ENCODE peak calls at places on chromosome 17, in five cellular contexts. Z is Caco-2, L is H1, H is A673, O is heart left ventricle. A is an unnamed sample. For H3K4me1, the result is how much of the 10 kb centered on the place peaks cover.

GRCh38 chr17:5618511-5618910 is 34.2 kb upstream of the NLRP1 start:
- DNase-seq in H (no peak), O (no peak), L (no peak), Z (no peak), A (no peak)

GRCh38 chr17:64232466-64233262 is 30.4 kb downstream of the TEX2 start:
- DNase-seq in O (no peak), L (no peak), H (no peak), Z (no peak), A (no peak)

GRCh38 chr17:61313515-61314326 is 85.9 kb upstream of the TBX2 start:
- DNase-seq in Z (no peak), L (no peak), H (no peak), O (peak), A (no peak)

GRCh38 chr17:82228842-82229685 is at the start of gene SLC16A3:
- DNase-seq in L (no peak), H (no peak), O (peak), Z (peak), A (peak)

GRCh38 chr17:49061524-49061943 is 64.3 kb downstream of the IGF2BP1 start:
- DNase-seq in Z (no peak), H (peak), O (no peak), L (no peak), A (no peak)

GRCh38 chr17:16929281-16929680 is 42.6 kb downstream of the TNFRSF13B start:
- DNase-seq in H (no peak), O (no peak), L (no peak), Z (no peak), A (peak)

GRCh38 chr17:64131606-64132270 is 1.8 kb upstream of the ERN1 start:
- DNase-seq in H (no peak), O (no peak), L (no peak), Z (no peak), A (no peak)

GRCh38 chr17:57990037-57990436 is 2.0 kb upstream of the VEZF1 start:
- DNase-seq in H (no peak), O (no peak), Z (no peak), L (no peak), A (no peak)

GRCh38 chr17:68657166-68657940 is 56.2 kb upstream of the FAM20A start:
- DNase-seq in L (no peak), H (no peak), Z (no peak), O (no peak), A (no peak)

GRCh38 chr17:60745544-60745943 is 67.9 kb downstream of the BCAS3 start:
- DNase-seq in H (no peak), L (no peak), O (no peak), Z (no peak), A (no peak)

GRCh38 chr17:35555695-35556094 is 4.9 kb downstream of the SLFN14 start:
- DNase-seq in Z (peak), O (no peak), L (no peak), H (no peak), A (no peak)

GRCh38 chr17:27533874-27534815 is 77.9 kb downstream of the KSR1 start:
- DNase-seq in Z (peak), H (no peak), L (no peak), O (no peak), A (no peak)

GRCh38 chr17:10463402-10463801 is 6.0 kb downstream of the MYH4 start:
- DNase-seq in O (no peak), L (no peak), Z (no peak), H (peak), A (no peak)

GRCh38 chr17:13228711-13229110 is 210.9 kb upstream of the ELAC2 start:
- DNase-seq in H (no peak), O (no peak), Z (no peak), L (no peak), A (no peak)

GRCh38 chr17:28133562-28133970 is 91.1 kb downstream of the NLK start:
- DNase-seq in Z (no peak), L (no peak), H (peak), O (no peak), A (no peak)

GRCh38 chr17:416293-417206 is 63.9 kb upstream of the RPH3AL start:
- DNase-seq in H (no peak), L (no peak), Z (no peak), O (no peak), A (no peak)

GRCh38 chr17:47956818-47957590 is 679 bp downstream of the PRR15L start:
- DNase-seq in H (no peak), L (no peak), O (no peak), Z (peak), A (no peak)

GRCh38 chr17:3799181-3799627 is 1.8 kb downstream of the ITGAE start:
- DNase-seq in Z (peak), L (no peak), O (no peak), H (no peak), A (peak)
- H3K4me1 ChIP-seq in Z (under half), L (under half), O (under half), H (under half), A (under half)

DNA sequence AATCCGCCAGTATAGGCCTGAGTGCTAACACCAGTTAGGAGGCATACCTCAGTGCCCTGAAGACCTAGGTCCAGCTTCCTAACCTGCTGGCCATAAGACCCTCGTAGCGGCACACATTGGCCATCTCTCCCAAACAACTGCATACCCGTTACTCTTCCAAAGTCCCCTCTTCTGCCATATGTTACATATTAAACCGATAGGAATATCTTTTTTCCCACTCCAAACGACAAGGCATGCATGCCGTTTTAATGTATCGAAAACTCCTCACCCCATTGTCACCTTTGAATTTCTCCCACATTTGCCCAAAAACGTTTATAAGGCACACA is 721 bp upstream of the AXIN2 start:
- DNase-seq in O (no peak), Z (no peak), H (no peak), L (no peak), A (no peak)
- H3K4me3 ChIP-seq in O (peak), Z (peak), H (peak), L (peak), A (no peak)

DNA sequence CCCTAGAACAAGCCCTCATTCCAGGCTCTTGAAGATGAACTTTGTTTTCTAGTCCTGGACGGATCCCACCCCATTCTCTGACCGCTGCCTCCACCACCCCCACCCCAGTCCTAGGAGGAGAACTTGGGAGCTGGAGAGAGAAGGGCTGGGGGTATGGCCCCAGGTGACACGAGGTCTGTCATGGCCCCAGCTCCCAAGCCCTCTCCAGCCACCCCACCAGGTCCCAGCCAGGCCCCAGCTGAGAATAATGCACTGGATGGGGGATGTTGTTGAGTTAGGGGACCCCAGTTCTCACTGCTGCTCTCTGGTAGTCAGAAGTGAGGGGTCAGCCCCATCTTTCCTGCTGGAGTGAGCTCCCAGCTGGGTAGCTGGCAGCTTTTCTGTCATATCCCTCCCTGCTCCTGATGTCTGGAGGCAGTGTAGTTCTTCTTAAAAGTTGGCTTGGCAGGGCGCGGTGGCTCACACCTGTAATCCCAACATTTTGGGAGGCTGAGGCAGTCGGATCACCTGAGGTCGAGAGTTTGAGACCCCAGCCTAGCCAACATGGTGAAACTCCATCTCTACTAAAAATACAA is 4.6 kb upstream of the COL1A1 start:
- DNase-seq in Z (no peak), H (no peak), L (no peak), O (no peak), A (peak)
- H3K4me1 ChIP-seq in Z (half or more), H (under half), L (under half), O (under half), A (under half)

GRCh38 chr17:15652960-15653359 is 31.2 kb downstream of the TRIM16 start:
- DNase-seq in L (no peak), H (no peak), O (no peak), Z (no peak), A (no peak)

GRCh38 chr17:15649861-15650391 is 30.4 kb upstream of the FBXW10B start:
- DNase-seq in Z (no peak), L (no peak), O (no peak), H (peak), A (peak)

GRCh38 chr17:15648384-15648783 is 28.9 kb upstream of the FBXW10B start:
- DNase-seq in Z (no peak), L (no peak), O (no peak), H (no peak), A (no peak)

GRCh38 chr17:15651583-15652110 is 32.1 kb upstream of the FBXW10B start:
- DNase-seq in Z (peak), H (peak), L (peak), O (peak), A (peak)

DNA sequence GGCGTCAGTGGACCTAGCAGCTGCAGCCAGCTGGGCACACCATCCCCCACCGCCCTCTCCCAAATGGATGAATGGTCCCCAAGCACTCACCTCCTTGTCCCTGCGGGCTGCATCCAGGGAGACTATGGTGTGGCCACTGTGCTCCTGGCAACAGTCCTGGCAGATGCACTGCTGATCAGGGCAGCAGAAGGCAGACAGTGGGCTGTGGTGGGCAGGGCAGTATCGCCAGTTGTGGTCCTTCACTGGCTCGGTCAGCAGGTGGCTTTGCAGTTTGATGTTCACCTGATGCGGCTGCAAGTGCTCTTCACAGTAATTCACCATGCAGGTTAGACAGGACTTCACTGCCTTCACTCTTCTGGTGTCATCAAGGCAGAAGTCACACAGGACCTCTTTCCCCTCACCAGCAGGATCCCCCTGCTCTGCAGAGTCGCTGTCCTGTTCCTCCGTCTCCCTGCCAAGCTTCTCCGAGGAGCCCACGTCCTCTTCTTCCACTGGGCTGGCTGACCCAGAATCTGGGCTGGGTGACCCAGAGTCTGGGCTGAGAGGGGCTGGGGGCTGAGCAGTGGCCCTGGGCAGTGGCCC is 31.6 kb upstream of the FBXW10B start:
- DNase-seq in O (no peak), Z (peak), L (no peak), H (no peak), A (no peak)
- H3K4me3 ChIP-seq in O (peak), Z (peak), L (peak), H (peak), A (peak)

DNA sequence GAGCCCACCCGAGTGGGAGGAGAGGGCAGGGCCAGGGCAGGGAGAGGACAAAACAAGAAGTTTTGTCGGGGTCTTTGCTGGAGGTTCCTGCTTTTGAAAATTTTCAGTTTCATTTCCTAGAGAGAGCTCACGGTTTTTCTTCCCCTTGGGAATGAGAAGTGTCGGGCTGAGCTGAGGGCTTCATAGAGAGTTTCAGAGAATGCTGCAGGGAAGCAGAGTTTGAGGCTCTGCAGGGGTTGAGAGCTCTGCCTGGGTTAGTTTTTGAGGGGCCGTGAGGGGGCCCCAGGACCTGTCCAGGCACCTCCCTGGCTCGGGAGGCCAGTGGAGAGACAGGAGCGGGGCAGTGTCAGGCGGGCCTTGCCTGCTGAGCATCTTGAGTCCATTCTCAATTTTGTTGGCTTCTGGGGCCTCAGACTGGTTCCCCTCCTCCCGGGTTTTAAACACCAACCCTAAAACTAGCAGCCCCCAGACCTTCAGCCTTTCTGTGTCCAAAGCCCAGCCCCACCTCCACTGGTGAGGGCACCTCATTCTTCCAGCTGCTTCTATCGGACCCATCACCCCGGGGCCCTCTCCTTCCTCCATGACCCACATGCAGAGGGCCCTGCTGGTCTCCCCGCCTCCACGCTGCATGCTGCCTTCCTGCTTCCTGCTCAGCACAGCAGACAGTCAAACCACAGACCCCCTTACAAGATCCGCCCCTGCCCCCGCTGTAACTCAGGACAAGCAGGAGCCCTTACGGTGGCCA is 3.6 kb downstream of the RNF213 start:
- DNase-seq in O (no peak), H (no peak), Z (no peak), L (no peak), A (no peak)
- H3K4me1 ChIP-seq in O (under half), H (under half), Z (under half), L (under half), A (under half)

GRCh38 chr17:30970757-30971567 is at the start of gene RNF135:
- DNase-seq in Z (no peak), H (peak), L (peak), O (peak), A (peak)
- H3K4me3 ChIP-seq in Z (no peak), H (peak), L (peak), O (peak), A (peak)